ENCODE peak calls at places on chromosomes 3 and 15, in five cellular contexts. F is K562, J is A549, Y is HepG2, N is H1. E is an unnamed sample.

GRCh38 chr3:113606539-113607218 is 74.3 kb downstream of the SIDT1 start:
- DNase-seq in F (no peak), J (no peak), Y (no peak), N (no peak), E (no peak)

GRCh38 chr3:71709908-71710511 is 15.2 kb downstream of the EIF4E3 start:
- DNase-seq in F (no peak), J (no peak), Y (no peak), N (no peak), E (no peak)

GRCh38 chr3:42351221-42351620 is 59.2 kb downstream of the LYZL4 start:
- DNase-seq in F (no peak), J (no peak), Y (no peak), N (no peak), E (no peak)

GRCh38 chr15:94670436-94671034 is 439.2 kb downstream of the MCTP2 start:
- DNase-seq in F (peak; percentile 30), J (peak; percentile 38), Y (peak; percentile 39), N (no peak), E (peak; percentile 84)

GRCh38 chr3:132405609-132406299 is 11.5 kb upstream of the DNAJC13 start:
- DNase-seq in F (no peak), J (no peak), Y (no peak), N (no peak), E (no peak)

GRCh38 chr3:113560265-113560664 is 27.9 kb downstream of the SIDT1 start:
- DNase-seq in F (no peak), J (peak; percentile 53), Y (no peak), N (no peak), E (no peak)

GRCh38 chr3:37814547-37814946 is 47.1 kb upstream of the CTDSPL start:
- DNase-seq in F (no peak), J (no peak), Y (no peak), N (no peak), E (peak; percentile 9)

GRCh38 chr3:46861996-46862688 is 1.1 kb downstream of the MYL3 start:
- DNase-seq in F (no peak), J (no peak), Y (no peak), N (no peak), E (no peak)

GRCh38 chr3:2517479-2518188 is 419.0 kb downstream of the CNTN4 start:
- DNase-seq in F (no peak), J (no peak), Y (no peak), N (no peak), E (no peak)

GRCh38 chr15:26261966-26262365 is 398.8 kb upstream of the ATP10A start:
- DNase-seq in F (no peak), J (no peak), Y (no peak), N (no peak), E (no peak)

GRCh38 chr3:196326936-196327335 is 8.9 kb upstream of the DYNLT2B start:
- DNase-seq in F (no peak), J (no peak), Y (no peak), N (no peak), E (no peak)

GRCh38 chr3:147945968-147946519 is 536.9 kb downstream of the ZIC1 start:
- DNase-seq in F (no peak), J (peak; percentile 67), Y (peak; percentile 24), N (no peak), E (peak; percentile 68)

GRCh38 chr3:72639736-72640135 is 208.5 kb downstream of the SHQ1 start:
- DNase-seq in F (no peak), J (no peak), Y (no peak), N (no peak), E (no peak)

GRCh38 chr3:197511853-197512635 is 43.7 kb downstream of the BDH1 start:
- DNase-seq in F (no peak), J (peak; percentile 45), Y (no peak), N (no peak), E (no peak)

GRCh38 chr15:26866298-26867198 is at the start of gene GABRA5:
- DNase-seq in F (no peak), J (peak; percentile 86), Y (no peak), N (no peak), E (no peak)

GRCh38 chr3:126849768-126850167 is 133.1 kb upstream of the PLXNA1 start:
- DNase-seq in F (no peak), J (no peak), Y (no peak), N (no peak), E (no peak)

GRCh38 chr15:29570121-29570930 is 251.9 kb downstream of the TJP1 start:
- DNase-seq in F (no peak), J (peak; percentile 20), Y (no peak), N (no peak), E (peak; percentile 2)

GRCh38 chr15:62625421-62626033 is 417.0 kb upstream of the TPM1 start:
- DNase-seq in F (no peak), J (no peak), Y (no peak), N (no peak), E (no peak)

GRCh38 chr3:108410531-108410984 is 99.8 kb downstream of the MYH15 start:
- DNase-seq in F (no peak), J (no peak), Y (no peak), N (no peak), E (no peak)

GRCh38 chr3:150362515-150363302 is 45.4 kb upstream of the TSC22D2 start:
- DNase-seq in F (no peak), J (no peak), Y (peak; percentile 20), N (no peak), E (no peak)

GRCh38 chr15:60390231-60390630 is 7.6 kb downstream of the ANXA2 start:
- DNase-seq in F (no peak), J (no peak), Y (no peak), N (no peak), E (no peak)

GRCh38 chr3:158097141-158097540 is 9.1 kb downstream of the SHOX2 start:
- DNase-seq in F (no peak), J (no peak), Y (no peak), N (no peak), E (no peak)

GRCh38 chr3:172174396-172175253 is 135.2 kb downstream of the FNDC3B start:
- DNase-seq in F (no peak), J (no peak), Y (no peak), N (no peak), E (no peak)
- H3K4me1 ChIP-seq in F (peaks cover 5% of the 10 kb centered on the region), J (peaks cover 92% of the 10 kb centered on the region), Y (peaks cover 100% of the 10 kb centered on the region), N (peaks cover 39% of the 10 kb centered on the region), E (peaks cover 40% of the 10 kb centered on the region)

GRCh38 chr3:58386966-58387365 is 46.7 kb downstream of the PDHB start:
- DNase-seq in F (no peak), J (no peak), Y (no peak), N (no peak), E (peak; percentile 95)
- TF ChIP-seq JUN in F (no peak), J (no peak), Y (no peak), N (no peak), E (peak; percentile 49)

GRCh38 chr15:67117356-67117755 is 52.0 kb downstream of the SMAD3 start:
- DNase-seq in F (no peak), J (no peak), Y (no peak), N (no peak), E (no peak)

GRCh38 chr15:67115567-67115966 is 50.2 kb downstream of the SMAD3 start:
- DNase-seq in F (no peak), J (no peak), Y (no peak), N (no peak), E (no peak)

GRCh38 chr15:67114846-67115521 is 49.6 kb downstream of the SMAD3 start:
- DNase-seq in F (no peak), J (no peak), Y (no peak), N (no peak), E (no peak)

GRCh38 chr15:67118808-67119207 is 53.4 kb downstream of the SMAD3 start:
- DNase-seq in F (peak; percentile 32), J (no peak), Y (no peak), N (no peak), E (no peak)

GRCh38 chr15:67116742-67117141 is 51.3 kb downstream of the SMAD3 start:
- DNase-seq in F (no peak), J (peak; percentile 90), Y (peak; percentile 37), N (no peak), E (peak; percentile 76)
- H3K4me1 ChIP-seq in F (peaks cover 19% of the 10 kb centered on the region), J (peaks cover 88% of the 10 kb centered on the region), Y (peaks cover 75% of the 10 kb centered on the region), N (peaks cover 2% of the 10 kb centered on the region), E (peaks cover 60% of the 10 kb centered on the region)

GRCh38 chr15:56207711-56208110 is 36.0 kb downstream of the RFX7 start:
- DNase-seq in F (no peak), J (no peak), Y (no peak), N (no peak), E (no peak)

GRCh38 chr15:56211960-56212550 is 31.6 kb downstream of the RFX7 start:
- DNase-seq in F (no peak), J (no peak), Y (peak; percentile 28), N (no peak), E (no peak)

GRCh38 chr15:56208185-56208584 is 35.5 kb downstream of the RFX7 start:
- DNase-seq in F (no peak), J (no peak), Y (no peak), N (no peak), E (no peak)

GRCh38 chr15:56208641-56209155 is 35.0 kb downstream of the RFX7 start:
- DNase-seq in F (no peak), J (no peak), Y (no peak), N (no peak), E (no peak)

GRCh38 chr15:56211064-56211463 is 32.6 kb downstream of the RFX7 start:
- DNase-seq in F (no peak), J (no peak), Y (no peak), N (no peak), E (no peak)
- TF ChIP-seq JUN in F (no peak), J (no peak), Y (no peak), N (no peak), E (no peak)

GRCh38 chr3:15535757-15536156 is 14.3 kb upstream of the COLQ start:
- DNase-seq in F (no peak), J (no peak), Y (no peak), N (no peak), E (no peak)

GRCh38 chr3:15541371-15541770 is 19.9 kb upstream of the COLQ start:
- DNase-seq in F (no peak), J (no peak), Y (no peak), N (no peak), E (no peak)

GRCh38 chr3:15536856-15537255 is 15.3 kb upstream of the COLQ start:
- DNase-seq in F (no peak), J (no peak), Y (no peak), N (no peak), E (no peak)

GRCh38 chr3:15539066-15539465 is 17.6 kb upstream of the COLQ start:
- DNase-seq in F (no peak), J (no peak), Y (no peak), N (no peak), E (no peak)

DNA sequence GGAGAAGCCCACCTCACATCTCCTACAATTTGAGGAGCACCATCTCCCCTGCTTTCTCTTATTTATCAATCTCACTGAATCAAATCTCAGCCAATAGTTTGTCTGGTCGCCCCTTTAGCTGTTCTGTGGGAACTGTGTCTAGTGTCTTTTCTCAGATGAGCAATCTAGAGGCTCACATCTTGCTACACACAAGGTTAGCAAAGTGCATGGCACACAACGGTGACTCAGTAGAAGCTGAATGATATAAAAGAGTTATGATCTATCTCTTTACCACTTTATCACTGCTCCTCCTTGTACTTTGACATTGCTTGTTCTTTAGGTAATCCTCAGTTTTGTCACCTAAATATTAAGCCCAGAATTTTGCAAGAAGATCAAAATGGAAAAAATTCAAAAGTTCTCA is 16.8 kb upstream of the COLQ start:
- DNase-seq in F (no peak), J (no peak), Y (no peak), N (no peak), E (no peak)
- H3K4me1 ChIP-seq in F (no peaks in the 10 kb centered on the region), J (no peaks in the 10 kb centered on the region), Y (no peaks in the 10 kb centered on the region), N (no peaks in the 10 kb centered on the region), E (no peaks in the 10 kb centered on the region)

GRCh38 chr3:61526307-61526706 is 35.1 kb upstream of the PTPRG start:
- DNase-seq in F (no peak), J (no peak), Y (no peak), N (no peak), E (no peak)
- TF ChIP-seq JUN in F (no peak), J (no peak), Y (no peak), N (no peak), E (no peak)

GRCh38 chr15:41011055-41011815 is 58.0 kb downstream of the CHAC1 start:
- DNase-seq in F (no peak), J (no peak), Y (no peak), N (no peak), E (peak; percentile 51)
- H3K4me1 ChIP-seq in F (no peaks in the 10 kb centered on the region), J (peaks cover 25% of the 10 kb centered on the region), Y (peaks cover 6% of the 10 kb centered on the region), N (no peaks in the 10 kb centered on the region), E (peaks cover 14% of the 10 kb centered on the region)

E was measured in endothelial cell of umbilical vein.